ENCODE peak calls at places on chromosome 14, in seven cellular contexts. N is SK-N-SH, P is K562, R is left ventricle myocardium inferior, W is right atrium auricular region, U is uterus, A is lung. X is an unnamed sample.

GRCh38 chr14:104292084-104292970 is 153.9 kb downstream of the KIF26A start:
- DNase-seq in N (no peak), P (no peak), R (peak; percentile 9), W (no peak), U (no peak), A (no peak), X (no peak)

GRCh38 chr14:23638414-23639047 is 2.4 kb downstream of the DHRS2 start:
- DNase-seq in N (peak; percentile 36), P (no peak), R (no peak), W (no peak), U (no peak), A (no peak), X (no peak)

GRCh38 chr14:75182820-75183219 is 6.4 kb upstream of the TMED10 start:
- DNase-seq in N (no peak), P (no peak), R (no peak), W (no peak), U (peak; percentile 28), A (no peak), X (no peak)

GRCh38 chr14:95507174-95507573 is 9.3 kb downstream of the SYNE3 start:
- DNase-seq in N (no peak), P (peak; percentile 39), R (peak; percentile 64), W (peak; percentile 89), U (peak; percentile 74), A (peak; percentile 65), X (no peak)

GRCh38 chr14:21723431-21724045 is 49.9 kb upstream of the OR4E1 start:
- DNase-seq in N (peak; percentile 22), P (peak; percentile 14), R (no peak), W (no peak), U (no peak), A (no peak), X (no peak)

GRCh38 chr14:104665663-104666522 is 23.5 kb upstream of the INF2 start:
- DNase-seq in N (no peak), P (no peak), R (peak; percentile 49), W (no peak), U (no peak), A (no peak), X (no peak)

GRCh38 chr14:58635041-58635440 is 2.7 kb upstream of the DACT1 start:
- DNase-seq in N (no peak), P (no peak), R (no peak), W (no peak), U (no peak), A (no peak), X (no peak)

GRCh38 chr14:89012272-89013097 is 188.0 kb downstream of the TTC8 start:
- DNase-seq in N (no peak), P (no peak), R (no peak), W (no peak), U (no peak), A (no peak), X (no peak)

GRCh38 chr14:98171654-98172053 is 1100.3 kb downstream of the BCL11B start:
- DNase-seq in N (no peak), P (no peak), R (no peak), W (no peak), U (no peak), A (no peak), X (no peak)

GRCh38 chr14:58805605-58806358 is 168.0 kb downstream of the DACT1 start:
- DNase-seq in N (no peak), P (no peak), R (no peak), W (no peak), U (no peak), A (no peak), X (no peak)

GRCh38 chr14:78319826-78320635 is 149.9 kb downstream of the NRXN3 start:
- DNase-seq in N (peak; percentile 21), P (peak; percentile 24), R (no peak), W (no peak), U (no peak), A (no peak), X (no peak)

DNA sequence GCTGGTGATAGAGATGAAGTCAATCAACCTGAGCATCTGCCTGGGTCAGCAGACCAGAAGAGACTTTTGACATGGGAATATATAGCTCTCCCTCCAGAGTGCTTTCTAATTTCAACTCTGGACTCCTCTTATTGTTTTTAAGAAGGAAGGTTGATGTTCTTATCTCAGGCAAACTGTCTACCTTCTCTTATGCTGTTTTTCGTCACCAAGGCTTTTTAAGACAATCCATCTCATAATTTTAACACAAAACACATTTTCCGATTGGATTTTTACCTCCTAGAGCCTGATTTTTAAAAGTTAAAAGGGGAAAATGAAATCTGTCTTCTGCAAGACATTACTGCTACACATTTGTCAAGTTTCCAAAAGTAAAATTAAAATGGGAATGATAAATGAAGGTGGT is 368.7 kb upstream of the MIS18BP1 start:
- DNase-seq in N (no peak), P (no peak), R (no peak), W (no peak), U (no peak), A (no peak), X (no peak)
- TF ChIP-seq CTCF in N (no peak), P (no peak), R (no peak), W (no peak), U (no peak), A (no peak), X (no peak)

DNA sequence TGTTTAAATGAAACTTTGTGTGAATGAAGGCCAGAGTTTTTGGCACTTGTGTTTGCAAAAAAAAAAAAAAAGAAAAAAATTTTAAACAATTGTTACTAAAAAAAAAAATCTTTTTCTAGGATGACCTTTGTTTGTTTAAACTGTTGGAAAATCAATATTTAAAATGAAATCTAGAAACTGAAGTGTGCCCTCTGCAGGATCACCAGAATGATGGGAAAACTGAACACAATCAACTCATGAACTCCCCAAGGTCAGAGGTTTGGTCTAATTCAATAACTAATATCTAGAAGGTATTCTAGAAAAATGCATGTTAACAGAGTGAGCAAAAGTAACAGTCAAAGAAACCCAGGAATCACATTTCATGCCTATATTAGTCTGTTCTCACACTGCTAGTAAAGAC is 448.9 kb downstream of the FLRT2 start:
- DNase-seq in N (no peak), P (no peak), R (no peak), W (no peak), U (no peak), A (no peak), X (no peak)
- TF ChIP-seq CTCF in N (peak; percentile 20), P (no peak), R (no peak), W (no peak), U (no peak), A (no peak), X (no peak)

DNA sequence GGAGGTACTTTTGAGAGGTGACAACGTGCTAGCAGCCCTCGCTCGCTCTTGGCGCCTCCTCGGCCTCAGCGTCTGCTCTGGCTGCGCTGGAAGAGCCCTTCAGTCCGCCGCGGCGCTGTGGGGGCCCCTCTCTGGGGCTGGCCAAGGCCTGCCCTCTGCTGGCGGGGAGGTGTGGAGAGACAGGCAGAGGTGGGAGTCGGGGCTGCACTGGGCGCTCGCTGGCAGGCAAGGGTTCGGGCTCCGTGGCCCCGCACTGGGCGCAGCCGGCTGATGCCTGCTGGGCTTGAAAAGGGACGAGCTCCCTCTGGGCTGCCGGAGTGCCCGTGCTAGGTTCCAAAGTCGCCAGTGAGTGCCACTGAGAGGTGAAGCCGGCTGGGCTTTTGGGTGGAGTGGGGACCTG is 580.0 kb downstream of the DIO2 start:
- DNase-seq in N (no peak), P (no peak), R (no peak), W (no peak), U (no peak), A (no peak), X (no peak)
- TF ChIP-seq CTCF in N (no peak), P (no peak), R (no peak), W (no peak), U (no peak), A (no peak), X (no peak)

GRCh38 chr14:99730876-99731351 is 46.8 kb downstream of the CYP46A1 start:
- DNase-seq in N (no peak), P (no peak), R (peak; percentile 15), W (peak; percentile 58), U (peak; percentile 14), A (no peak), X (no peak)
- TF ChIP-seq CTCF in N (no peak), P (no peak), R (no peak), W (no peak), U (no peak), A (no peak), X (no peak)